ENCODE peak calls at places on chromosomes 2 and 18, in seven cellular contexts. One of them, this sample, is unnamed.

GRCh38 chr2:25160376-25160775 is 8.0 kb downstream of the POMC start:
- DNase-seq in ovary: no peak
- DNase-seq in dorsolateral prefrontal cortex: no peak
- DNase-seq in substantia nigra: no peak
- DNase-seq in PC-9: no peak
- DNase-seq in HepG2: no peak
- DNase-seq in lower lobe of right lung: peak; percentile 29
- DNase-seq in this sample: peak; percentile 35

GRCh38 chr2:213229814-213230213 is 54.5 kb upstream of the SPAG16 start:
- DNase-seq in ovary: no peak
- DNase-seq in dorsolateral prefrontal cortex: no peak
- DNase-seq in substantia nigra: no peak
- DNase-seq in PC-9: no peak
- DNase-seq in HepG2: peak; percentile 42
- DNase-seq in lower lobe of right lung: no peak
- DNase-seq in this sample: no peak

GRCh38 chr2:217108086-217108485 is 248.2 kb upstream of the TNP1 start:
- DNase-seq in ovary: no peak
- DNase-seq in dorsolateral prefrontal cortex: no peak
- DNase-seq in substantia nigra: no peak
- DNase-seq in PC-9: no peak
- DNase-seq in HepG2: no peak
- DNase-seq in lower lobe of right lung: no peak
- DNase-seq in this sample: no peak

GRCh38 chr2:172429351-172429968 is 2.1 kb downstream of the ITGA6 start:
- DNase-seq in ovary: no peak
- DNase-seq in dorsolateral prefrontal cortex: no peak
- DNase-seq in substantia nigra: no peak
- DNase-seq in PC-9: peak; percentile 39
- DNase-seq in HepG2: no peak
- DNase-seq in lower lobe of right lung: no peak
- DNase-seq in this sample: peak; percentile 29

GRCh38 chr2:207051345-207051959 is 112.1 kb downstream of the CPO start:
- DNase-seq in ovary: no peak
- DNase-seq in dorsolateral prefrontal cortex: no peak
- DNase-seq in substantia nigra: no peak
- DNase-seq in PC-9: no peak
- DNase-seq in HepG2: no peak
- DNase-seq in lower lobe of right lung: no peak
- DNase-seq in this sample: no peak

GRCh38 chr2:42378415-42378814 is 17.4 kb upstream of the COX7A2L start:
- DNase-seq in ovary: no peak
- DNase-seq in dorsolateral prefrontal cortex: no peak
- DNase-seq in substantia nigra: no peak
- DNase-seq in PC-9: no peak
- DNase-seq in HepG2: no peak
- DNase-seq in lower lobe of right lung: no peak
- DNase-seq in this sample: no peak

GRCh38 chr2:227411990-227412350 is 24.2 kb upstream of the SCYGR1 start:
- DNase-seq in ovary: no peak
- DNase-seq in dorsolateral prefrontal cortex: no peak
- DNase-seq in substantia nigra: no peak
- DNase-seq in PC-9: no peak
- DNase-seq in HepG2: no peak
- DNase-seq in lower lobe of right lung: no peak
- DNase-seq in this sample: no peak

GRCh38 chr2:16105178-16105663 is 164.9 kb downstream of the MYCN start:
- DNase-seq in ovary: no peak
- DNase-seq in dorsolateral prefrontal cortex: no peak
- DNase-seq in substantia nigra: no peak
- DNase-seq in PC-9: no peak
- DNase-seq in HepG2: no peak
- DNase-seq in lower lobe of right lung: no peak
- DNase-seq in this sample: no peak

GRCh38 chr18:63233334-63233733 is 86.2 kb downstream of the BCL2 start:
- DNase-seq in ovary: no peak
- DNase-seq in dorsolateral prefrontal cortex: no peak
- DNase-seq in substantia nigra: no peak
- DNase-seq in PC-9: no peak
- DNase-seq in HepG2: no peak
- DNase-seq in lower lobe of right lung: no peak
- DNase-seq in this sample: no peak

GRCh38 chr2:28664120-28664842 is 87.3 kb upstream of the PPP1CB start:
- DNase-seq in ovary: peak; percentile 70
- DNase-seq in dorsolateral prefrontal cortex: no peak
- DNase-seq in substantia nigra: no peak
- DNase-seq in PC-9: no peak
- DNase-seq in HepG2: peak; percentile 58
- DNase-seq in lower lobe of right lung: no peak
- DNase-seq in this sample: no peak

GRCh38 chr2:18178736-18179349 is 300.4 kb downstream of the KCNS3 start:
- DNase-seq in ovary: no peak
- DNase-seq in dorsolateral prefrontal cortex: no peak
- DNase-seq in substantia nigra: no peak
- DNase-seq in PC-9: peak; percentile 9
- DNase-seq in HepG2: peak; percentile 28
- DNase-seq in lower lobe of right lung: no peak
- DNase-seq in this sample: no peak

GRCh38 chr2:202720226-202720625 is 85.5 kb downstream of the FAM117B start:
- DNase-seq in ovary: no peak
- DNase-seq in dorsolateral prefrontal cortex: no peak
- DNase-seq in substantia nigra: no peak
- DNase-seq in PC-9: no peak
- DNase-seq in HepG2: no peak
- DNase-seq in lower lobe of right lung: no peak
- DNase-seq in this sample: no peak

GRCh38 chr2:98731709-98732349 is 897 bp upstream of the MGAT4A start:
- DNase-seq in ovary: no peak
- DNase-seq in dorsolateral prefrontal cortex: no peak
- DNase-seq in substantia nigra: no peak
- DNase-seq in PC-9: no peak
- DNase-seq in HepG2: peak; percentile 60
- DNase-seq in lower lobe of right lung: no peak
- DNase-seq in this sample: no peak

GRCh38 chr2:168849610-168850009 is 40.6 kb downstream of the SPC25 start:
- DNase-seq in ovary: peak; percentile 71
- DNase-seq in dorsolateral prefrontal cortex: no peak
- DNase-seq in substantia nigra: no peak
- DNase-seq in PC-9: no peak
- DNase-seq in HepG2: peak; percentile 73
- DNase-seq in lower lobe of right lung: no peak
- DNase-seq in this sample: peak; percentile 59

GRCh38 chr2:27765621-27766286 is 5.8 kb upstream of the MRPL33 start:
- DNase-seq in ovary: peak; percentile 76
- DNase-seq in dorsolateral prefrontal cortex: no peak
- DNase-seq in substantia nigra: no peak
- DNase-seq in PC-9: peak; percentile 93
- DNase-seq in HepG2: no peak
- DNase-seq in lower lobe of right lung: peak; percentile 86
- DNase-seq in this sample: peak; percentile 91

GRCh38 chr2:230748087-230748486 is 35.4 kb downstream of the CAB39 start:
- DNase-seq in ovary: no peak
- DNase-seq in dorsolateral prefrontal cortex: no peak
- DNase-seq in substantia nigra: no peak
- DNase-seq in PC-9: no peak
- DNase-seq in HepG2: no peak
- DNase-seq in lower lobe of right lung: no peak
- DNase-seq in this sample: no peak

GRCh38 chr2:230749111-230749510 is 36.5 kb downstream of the CAB39 start:
- DNase-seq in ovary: no peak
- DNase-seq in dorsolateral prefrontal cortex: no peak
- DNase-seq in substantia nigra: no peak
- DNase-seq in PC-9: no peak
- DNase-seq in HepG2: no peak
- DNase-seq in lower lobe of right lung: no peak
- DNase-seq in this sample: no peak

GRCh38 chr2:230746213-230746612 is 33.6 kb downstream of the CAB39 start:
- DNase-seq in ovary: no peak
- DNase-seq in dorsolateral prefrontal cortex: no peak
- DNase-seq in substantia nigra: no peak
- DNase-seq in PC-9: no peak
- DNase-seq in HepG2: no peak
- DNase-seq in lower lobe of right lung: no peak
- DNase-seq in this sample: no peak

GRCh38 chr2:230754200-230754599 is 41.6 kb downstream of the CAB39 start:
- DNase-seq in ovary: no peak
- DNase-seq in dorsolateral prefrontal cortex: no peak
- DNase-seq in substantia nigra: no peak
- DNase-seq in PC-9: no peak
- DNase-seq in HepG2: no peak
- DNase-seq in lower lobe of right lung: no peak
- DNase-seq in this sample: no peak

GRCh38 chr2:230751062-230751461 is 38.4 kb downstream of the CAB39 start:
- DNase-seq in ovary: no peak
- DNase-seq in dorsolateral prefrontal cortex: no peak
- DNase-seq in substantia nigra: no peak
- DNase-seq in PC-9: no peak
- DNase-seq in HepG2: no peak
- DNase-seq in lower lobe of right lung: no peak
- DNase-seq in this sample: no peak
- H3K27ac ChIP-seq in ovary: no peak overlapping the region
- H3K27ac ChIP-seq in dorsolateral prefrontal cortex: no peak overlapping the region
- H3K27ac ChIP-seq in substantia nigra: no peak overlapping the region
- H3K27ac ChIP-seq in PC-9: no peak overlapping the region
- H3K27ac ChIP-seq in HepG2: no peak overlapping the region
- H3K27ac ChIP-seq in lower lobe of right lung: no peak overlapping the region
- H3K27ac ChIP-seq in this sample: no peak overlapping the region

GRCh38 chr2:72176281-72176680 is 28.6 kb upstream of the CYP26B1 start:
- DNase-seq in ovary: no peak
- DNase-seq in dorsolateral prefrontal cortex: no peak
- DNase-seq in substantia nigra: no peak
- DNase-seq in PC-9: no peak
- DNase-seq in HepG2: no peak
- DNase-seq in lower lobe of right lung: no peak
- DNase-seq in this sample: no peak
- H3K27ac ChIP-seq in ovary: no peak overlapping the region
- H3K27ac ChIP-seq in dorsolateral prefrontal cortex: no peak overlapping the region
- H3K27ac ChIP-seq in substantia nigra: no peak overlapping the region
- H3K27ac ChIP-seq in PC-9: no peak overlapping the region
- H3K27ac ChIP-seq in HepG2: no peak overlapping the region
- H3K27ac ChIP-seq in lower lobe of right lung: no peak overlapping the region
- H3K27ac ChIP-seq in this sample: no peak overlapping the region

GRCh38 chr2:105877945-105878344 is 133.2 kb downstream of the NCK2 start:
- DNase-seq in ovary: no peak
- DNase-seq in dorsolateral prefrontal cortex: no peak
- DNase-seq in substantia nigra: no peak
- DNase-seq in PC-9: no peak
- DNase-seq in HepG2: peak; percentile 30
- DNase-seq in lower lobe of right lung: no peak
- DNase-seq in this sample: no peak

GRCh38 chr2:105880637-105881036 is 135.9 kb downstream of the NCK2 start:
- DNase-seq in ovary: no peak
- DNase-seq in dorsolateral prefrontal cortex: no peak
- DNase-seq in substantia nigra: no peak
- DNase-seq in PC-9: no peak
- DNase-seq in HepG2: no peak
- DNase-seq in lower lobe of right lung: no peak
- DNase-seq in this sample: no peak

GRCh38 chr2:105881286-105882136 is 136.8 kb downstream of the NCK2 start:
- DNase-seq in ovary: no peak
- DNase-seq in dorsolateral prefrontal cortex: no peak
- DNase-seq in substantia nigra: no peak
- DNase-seq in PC-9: no peak
- DNase-seq in HepG2: no peak
- DNase-seq in lower lobe of right lung: no peak
- DNase-seq in this sample: no peak

GRCh38 chr2:105879798-105880300 is 135.1 kb downstream of the NCK2 start:
- DNase-seq in ovary: no peak
- DNase-seq in dorsolateral prefrontal cortex: no peak
- DNase-seq in substantia nigra: no peak
- DNase-seq in PC-9: no peak
- DNase-seq in HepG2: no peak
- DNase-seq in lower lobe of right lung: no peak
- DNase-seq in this sample: no peak

DNA sequence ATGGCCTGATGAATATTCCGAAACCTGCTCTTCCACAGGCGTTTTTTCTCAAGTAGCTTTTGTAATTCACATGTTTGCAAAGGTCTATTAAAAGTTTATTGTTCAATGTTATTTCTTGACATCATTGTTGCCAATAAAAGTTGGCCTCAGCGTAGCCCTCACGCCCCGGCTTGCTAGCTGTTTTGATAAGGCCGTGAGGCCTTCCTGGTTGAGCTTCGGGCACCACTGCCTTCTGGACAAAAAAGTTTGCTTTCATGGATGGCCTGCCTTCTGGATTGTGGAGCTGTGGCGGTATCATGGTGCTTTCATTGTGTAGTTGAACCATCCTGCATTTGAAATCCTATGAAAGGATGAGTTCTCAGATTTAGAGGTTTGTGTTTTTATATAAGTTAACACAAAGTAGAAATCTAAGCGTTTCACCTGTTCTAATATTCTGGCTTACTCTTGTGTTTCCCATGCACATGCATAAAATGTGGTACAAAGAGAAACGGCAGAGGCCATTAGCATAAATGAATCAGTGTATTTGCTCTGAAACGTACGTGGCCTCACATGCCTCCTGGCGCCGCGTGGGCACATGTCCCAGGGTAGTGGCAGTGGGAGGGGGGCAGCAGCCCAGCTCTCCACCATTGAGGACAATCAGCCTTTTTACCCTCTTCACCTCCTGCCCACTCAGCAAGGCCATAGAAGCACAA is 134.5 kb downstream of the NCK2 start:
- DNase-seq in ovary: no peak
- DNase-seq in dorsolateral prefrontal cortex: no peak
- DNase-seq in substantia nigra: no peak
- DNase-seq in PC-9: no peak
- DNase-seq in HepG2: no peak
- DNase-seq in lower lobe of right lung: no peak
- DNase-seq in this sample: no peak
- H3K27ac ChIP-seq in ovary: no peak overlapping the region
- H3K27ac ChIP-seq in dorsolateral prefrontal cortex: no peak overlapping the region
- H3K27ac ChIP-seq in substantia nigra: no peak overlapping the region
- H3K27ac ChIP-seq in PC-9: no peak overlapping the region
- H3K27ac ChIP-seq in HepG2: no peak overlapping the region
- H3K27ac ChIP-seq in lower lobe of right lung: no peak overlapping the region
- H3K27ac ChIP-seq in this sample: no peak overlapping the region

GRCh38 chr2:164976301-164976700 is 21.0 kb upstream of the SLC38A11 start:
- DNase-seq in ovary: no peak
- DNase-seq in dorsolateral prefrontal cortex: no peak
- DNase-seq in substantia nigra: no peak
- DNase-seq in PC-9: no peak
- DNase-seq in HepG2: no peak
- DNase-seq in lower lobe of right lung: no peak
- DNase-seq in this sample: no peak
- H3K27ac ChIP-seq in ovary: no peak overlapping the region
- H3K27ac ChIP-seq in dorsolateral prefrontal cortex: no peak overlapping the region
- H3K27ac ChIP-seq in substantia nigra: no peak overlapping the region
- H3K27ac ChIP-seq in PC-9: no peak overlapping the region
- H3K27ac ChIP-seq in HepG2: no peak overlapping the region
- H3K27ac ChIP-seq in lower lobe of right lung: no peak overlapping the region
- H3K27ac ChIP-seq in this sample: no peak overlapping the region

This sample was measured in pancreas.